ENCODE peak calls at places on chromosomes 2 and 18, in five cellular contexts. N is cardiac fibroblast; I is MM.1S; W is activated CD8-positive, alpha-beta T cell treated with anti-CD3 and anti-CD28 coated beads for 36 hours; X is tibial artery. B is an unnamed sample.

GRCh38 chr18:45522371-45522770 is 92.9 kb upstream of the SLC14A2 start:
- DNase-seq in N (no peak), W (no peak), I (no peak), X (no peak), B (no peak)

GRCh38 chr2:133171396-133172004 is 396.8 kb downstream of the NCKAP5 start:
- DNase-seq in N (peak), W (no peak), I (peak), X (no peak), B (no peak)

GRCh38 chr2:25098558-25099486 is 56.9 kb downstream of the EFR3B start:
- DNase-seq in X (peak), N (peak), W (no peak), I (no peak), B (no peak)

GRCh38 chr2:200702646-200703118 is 109.0 kb upstream of the BZW1 start:
- DNase-seq in I (peak), N (no peak), X (no peak), W (peak), B (no peak)

GRCh38 chr18:7982216-7982615 is 415.1 kb downstream of the PTPRM start:
- DNase-seq in N (no peak), W (no peak), X (no peak), I (no peak), B (no peak)

GRCh38 chr18:76445741-76446232 is 49.3 kb downstream of the ZNF516 start:
- DNase-seq in N (no peak), I (no peak), W (no peak), X (no peak), B (no peak)

GRCh38 chr2:19818039-19818438 is 83.7 kb downstream of the TTC32 start:
- DNase-seq in N (no peak), X (no peak), W (no peak), I (no peak), B (no peak)

GRCh38 chr2:69554981-69555380 is 88.6 kb downstream of the AAK1 start:
- DNase-seq in X (peak), W (no peak), N (peak), I (no peak), B (no peak)

DNA sequence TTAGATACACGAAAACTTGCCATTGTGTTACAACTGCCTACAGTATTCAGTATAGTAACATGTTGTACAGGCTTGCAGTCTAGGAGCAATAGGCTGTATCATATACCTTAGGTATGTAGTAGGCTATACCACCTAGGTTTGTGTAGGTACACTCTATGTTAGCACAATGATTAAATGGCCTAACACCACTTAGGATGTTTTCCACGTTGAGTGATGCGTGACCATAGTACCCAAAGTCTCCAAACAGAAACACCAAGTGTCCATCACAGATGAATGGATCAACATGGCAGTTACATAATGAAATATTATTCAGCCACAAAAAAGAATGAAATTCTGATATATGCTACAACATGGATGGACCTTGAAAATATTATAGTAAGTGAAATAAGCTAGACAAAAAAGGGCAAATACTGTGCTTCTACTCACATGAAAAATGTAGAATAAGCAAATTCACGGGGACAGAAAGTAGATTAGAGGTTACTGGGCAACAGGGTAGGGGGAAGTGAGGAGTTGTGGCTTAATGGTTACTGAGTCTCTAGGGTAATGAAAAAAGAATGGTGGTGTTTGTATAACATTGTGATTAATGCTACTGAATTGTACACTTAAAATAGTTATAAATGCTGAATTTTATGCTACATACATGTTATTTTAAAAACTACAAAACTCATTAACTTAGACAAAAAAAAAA is 62.6 kb downstream of the TMEM131 start:
- DNase-seq in W (no peak), N (no peak), X (no peak), I (peak), B (no peak)
- TF ChIP-seq CTCF in W (no peak), N (no peak), X (no peak), I (no peak), B (no peak)

DNA sequence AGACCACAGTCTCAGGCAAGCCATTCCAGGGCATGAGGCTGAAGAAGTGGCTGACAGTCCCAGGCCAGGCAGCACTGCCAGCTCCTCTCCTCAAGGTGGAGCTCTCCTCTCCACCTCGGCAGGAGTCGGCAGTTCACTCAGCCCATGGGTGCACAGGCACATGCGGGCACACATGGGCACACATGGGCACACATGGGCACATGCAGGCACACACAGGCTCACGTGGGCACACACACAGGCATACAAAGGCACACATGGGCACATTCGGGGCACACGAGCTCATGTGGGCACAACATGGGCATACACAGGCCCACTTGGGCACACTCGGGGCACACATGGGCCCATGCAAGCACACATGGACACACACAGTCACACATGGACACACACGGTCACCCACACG is 65.3 kb upstream of the TAF1B start:
- DNase-seq in X (no peak), N (no peak), W (no peak), I (no peak), B (no peak)
- TF ChIP-seq CTCF in X (no peak), N (peak), W (no peak), I (peak), B (no peak)

GRCh38 chr2:37812414-37812813 is 112.7 kb upstream of the RMDN2 start:
- DNase-seq in I (no peak), X (no peak), N (peak), W (no peak), B (no peak)
- TF ChIP-seq CTCF in I (no peak), X (no peak), N (peak), W (no peak), B (no peak)

GRCh38 chr2:210363261-210363660 is 48.3 kb upstream of the MYL1 start:
- DNase-seq in W (no peak), X (no peak), I (no peak), N (no peak), B (no peak)
- TF ChIP-seq CTCF in W (no peak), X (no peak), I (peak), N (no peak), B (no peak)

GRCh38 chr2:30380824-30381223 is 66.2 kb upstream of the LCLAT1 start:
- DNase-seq in N (no peak), W (no peak), I (no peak), X (no peak), B (no peak)

GRCh38 chr2:30374380-30374779 is 72.7 kb upstream of the LCLAT1 start:
- DNase-seq in W (no peak), I (no peak), X (no peak), N (no peak), B (no peak)

GRCh38 chr2:30382995-30383394 is 64.1 kb upstream of the LCLAT1 start:
- DNase-seq in X (no peak), I (no peak), W (no peak), N (no peak), B (no peak)

GRCh38 chr2:30375915-30376314 is 71.1 kb upstream of the LCLAT1 start:
- DNase-seq in X (no peak), N (no peak), W (no peak), I (no peak), B (no peak)

DNA sequence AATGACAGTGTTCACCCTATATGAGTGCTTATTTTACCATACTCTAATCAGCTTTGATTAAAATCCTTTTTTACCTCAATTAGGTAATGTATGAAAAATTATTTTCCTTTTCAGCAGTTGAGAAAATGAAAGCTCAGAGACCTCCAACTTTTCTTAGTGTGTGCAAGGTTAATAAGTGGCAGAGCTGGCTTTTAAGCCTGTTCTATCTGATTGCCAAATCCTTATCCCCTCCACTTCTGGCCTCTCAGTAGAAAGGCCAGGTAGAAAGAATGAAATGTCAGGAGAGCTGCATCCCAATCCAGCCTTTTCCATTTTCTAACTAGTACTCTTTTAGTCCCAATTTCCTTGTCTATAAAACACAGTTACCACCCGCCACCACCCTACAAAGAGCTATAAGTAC is 67.6 kb upstream of the LCLAT1 start:
- DNase-seq in N (no peak), W (no peak), I (no peak), X (no peak), B (no peak)
- TF ChIP-seq CTCF in N (no peak), W (no peak), I (no peak), X (no peak), B (no peak)

GRCh38 chr2:219627105-219628100 is at the start of gene SLC4A3:
- DNase-seq in N (peak), X (no peak), W (no peak), I (peak), B (no peak)
- TF ChIP-seq CTCF in N (no peak), X (no peak), W (no peak), I (no peak), B (no peak)

GRCh38 chr2:142877265-142877756 is at the start of gene KYNU:
- DNase-seq in X (no peak), N (peak), W (no peak), I (no peak), B (no peak)
- TF ChIP-seq CTCF in X (no peak), N (no peak), W (no peak), I (no peak), B (no peak)

GRCh38 chr2:230693411-230693810 is 19.2 kb upstream of the CAB39 start:
- DNase-seq in N (no peak), I (no peak), W (no peak), X (no peak), B (no peak)

GRCh38 chr2:230690439-230690838 is 22.2 kb upstream of the CAB39 start:
- DNase-seq in W (no peak), N (no peak), X (no peak), I (no peak), B (no peak)

GRCh38 chr2:230694241-230694640 is 18.4 kb upstream of the CAB39 start:
- DNase-seq in W (peak), I (no peak), N (no peak), X (no peak), B (no peak)

GRCh38 chr2:230692760-230693159 is 19.9 kb upstream of the CAB39 start:
- DNase-seq in I (no peak), X (no peak), N (peak), W (no peak), B (no peak)

DNA sequence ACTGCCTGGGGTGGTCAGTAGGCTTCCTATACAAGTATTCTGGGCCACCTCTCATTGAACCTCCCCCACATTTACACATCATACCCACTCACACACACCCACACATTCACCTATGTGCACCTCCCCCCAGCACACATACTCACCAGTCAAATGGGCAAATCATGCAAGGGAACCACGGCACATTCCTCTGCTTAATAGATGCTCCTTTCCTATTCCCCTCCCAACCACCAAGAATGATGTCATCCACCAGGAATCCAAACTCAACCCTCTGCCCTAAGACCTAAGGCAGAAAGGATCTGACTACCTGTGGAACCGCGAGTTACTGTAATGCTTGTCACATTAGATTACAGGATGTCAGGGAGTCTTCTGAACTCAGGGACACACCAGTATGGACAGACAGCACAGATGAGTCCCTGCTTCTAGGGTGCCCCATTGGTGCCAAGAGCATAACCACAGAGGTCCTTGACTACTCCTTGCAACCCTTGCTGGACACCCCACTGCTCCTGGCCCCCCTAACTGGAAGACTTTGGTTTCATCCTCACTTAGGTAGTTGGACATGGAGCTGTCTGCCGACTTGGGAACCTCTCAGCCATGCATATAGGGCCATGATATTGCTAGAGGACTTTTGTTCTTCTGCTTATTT is 21.5 kb upstream of the CAB39 start:
- DNase-seq in W (no peak), I (no peak), N (peak), X (no peak), B (no peak)
- TF ChIP-seq CTCF in W (no peak), I (no peak), N (no peak), X (no peak), B (no peak)

DNA sequence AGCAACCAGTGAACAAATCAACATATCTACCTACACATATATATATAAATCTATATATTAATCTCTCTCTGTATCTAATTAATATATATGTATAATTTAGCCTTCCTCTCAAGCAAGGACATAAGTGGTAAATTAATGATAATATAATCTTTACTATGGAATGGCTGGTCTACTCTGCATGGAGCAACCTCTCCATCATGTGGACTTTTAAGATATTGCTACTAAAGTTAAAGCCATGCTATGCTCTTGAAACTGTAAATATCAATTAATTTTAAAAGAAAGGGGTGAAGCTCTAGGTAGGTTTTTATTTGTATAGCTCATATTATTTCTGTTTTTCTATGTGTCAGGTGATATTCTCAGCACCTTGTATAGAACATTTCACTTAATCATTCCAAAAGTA is 147.0 kb downstream of the PPP1R1C start:
- DNase-seq in N (peak), I (no peak), W (no peak), X (no peak), B (no peak)
- TF ChIP-seq CTCF in N (peak), I (no peak), W (no peak), X (no peak), B (no peak)

DNA sequence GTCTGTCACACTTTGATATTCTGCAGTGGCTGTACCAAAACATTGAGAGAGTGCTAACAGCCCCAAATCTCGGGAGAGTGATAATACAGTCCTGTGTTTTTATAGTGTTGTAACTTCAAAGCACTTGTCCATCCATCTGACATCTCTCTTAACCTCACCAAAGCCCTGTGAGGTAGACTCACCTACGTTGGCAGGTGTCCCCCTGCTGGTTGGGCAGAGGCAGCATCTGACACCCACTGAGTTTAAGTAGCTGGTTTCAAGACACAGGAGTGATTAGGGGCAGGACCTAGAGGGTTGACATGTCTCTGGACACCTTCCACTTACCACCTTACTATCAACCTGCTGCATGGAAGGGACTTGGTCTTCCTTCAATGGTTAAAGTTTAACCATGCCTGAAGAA is 22.9 kb downstream of the COLEC12 start:
- DNase-seq in W (peak), X (no peak), I (peak), N (no peak), B (no peak)
- TF ChIP-seq CTCF in W (no peak), X (no peak), I (peak), N (peak), B (peak)